ENCODE peak calls at places on chromosome 1, in four cellular contexts. O is heart left ventricle, Z is body of pancreas, V is omental fat pad. L is an unnamed sample.

GRCh38 chr1:51910618-51911017 is 32.1 kb upstream of the NRDC start:
- DNase-seq in O (no peak), Z (no peak), V (no peak), L (no peak)

GRCh38 chr1:201511925-201512539 is 5.1 kb upstream of the CSRP1 start:
- DNase-seq in O (peak), Z (peak), V (no peak), L (peak)

GRCh38 chr1:13901597-13901996 is 201.6 kb downstream of the PRDM2 start:
- DNase-seq in O (no peak), Z (no peak), V (no peak), L (no peak)

GRCh38 chr1:45272943-45273342 is 53.8 kb upstream of the HPDL start:
- DNase-seq in O (no peak), Z (no peak), V (no peak), L (no peak)

GRCh38 chr1:202248861-202249260 is 55.3 kb downstream of the LGR6 start:
- DNase-seq in O (no peak), Z (no peak), V (no peak), L (no peak)

GRCh38 chr1:151368000-151368744 is 4.3 kb downstream of the SELENBP1 start:
- DNase-seq in O (no peak), Z (peak), V (no peak), L (no peak)

GRCh38 chr1:233473549-233474204 is 140.2 kb upstream of the KCNK1 start:
- DNase-seq in O (no peak), Z (no peak), V (no peak), L (no peak)

GRCh38 chr1:154614247-154614646 is 6.3 kb upstream of the ADAR start:
- DNase-seq in O (no peak), Z (no peak), V (no peak), L (no peak)

GRCh38 chr1:209076688-209077087 is 506.8 kb upstream of the CAMK1G start:
- DNase-seq in O (no peak), Z (no peak), V (no peak), L (no peak)

L was measured in colonic mucosa.